ENCODE peak calls at places on chromosomes 7 and 10, in ten cellular contexts. L is heart left ventricle, U is IMR-90, Y is esophagus muscularis mucosa, K is Peyer's patch, V is A549, X is ovary, P is breast epithelium, W is tibial nerve, A is GM12878. E is an unnamed sample. For H3K9me3, the result is how much of the 10 kb centered on the place peaks cover.

GRCh38 chr7:55534916-55535636 is 37.2 kb downstream of the VOPP1 start:
- DNase-seq in K (no peak), U (no peak), P (no peak), Y (no peak), W (no peak), L (no peak), X (no peak), V (no peak), A (no peak), E (no peak)

GRCh38 chr7:85070967-85071628 is 115.8 kb downstream of the SEMA3D start:
- DNase-seq in W (no peak), U (peak), X (no peak), A (no peak), P (no peak), K (no peak), V (no peak), L (no peak), Y (no peak), E (no peak)

GRCh38 chr7:100586266-100587025 is at the start of gene FBXO24:
- DNase-seq in P (peak), K (peak), V (peak), W (peak), A (peak), U (peak), L (peak), X (peak), Y (peak), E (peak)

GRCh38 chr7:130887182-130888016 is 153.4 kb upstream of the KLF14 start:
- DNase-seq in X (no peak), V (peak), K (no peak), Y (no peak), L (no peak), P (no peak), U (peak), W (no peak), A (no peak), E (no peak)

GRCh38 chr7:140604760-140605159 is 35.9 kb downstream of the DENND2A start:
- DNase-seq in X (no peak), U (peak), V (peak), Y (no peak), L (no peak), K (no peak), W (no peak), A (no peak), P (no peak), E (no peak)

GRCh38 chr10:71077143-71077581 is 135.2 kb upstream of the UNC5B start:
- DNase-seq in Y (peak), X (no peak), K (peak), L (peak), V (no peak), A (no peak), W (no peak), P (peak), U (no peak), E (peak)

GRCh38 chr7:106165328-106165727 is 53.2 kb upstream of the SYPL1 start:
- DNase-seq in V (no peak), P (no peak), A (no peak), L (no peak), K (no peak), U (peak), Y (no peak), X (no peak), W (no peak), E (no peak)

GRCh38 chr7:2966466-2967078 is 77.1 kb downstream of the CARD11 start:
- DNase-seq in Y (no peak), U (no peak), K (peak), P (peak), W (no peak), V (no peak), L (no peak), A (no peak), X (no peak), E (no peak)

GRCh38 chr7:100801833-100802568 is 25.3 kb downstream of the EPHB4 start:
- DNase-seq in P (peak), K (peak), X (peak), L (no peak), W (no peak), Y (no peak), V (peak), U (peak), A (no peak), E (peak)

GRCh38 chr7:122675621-122676020 is 23.3 kb downstream of the RNF133 start:
- DNase-seq in A (no peak), L (no peak), X (no peak), W (no peak), V (no peak), U (no peak), P (no peak), K (no peak), Y (no peak), E (no peak)

GRCh38 chr7:138658889-138659288 is 42.3 kb downstream of the SVOPL start:
- DNase-seq in V (no peak), W (no peak), K (no peak), P (no peak), L (no peak), U (no peak), Y (no peak), A (no peak), X (no peak), E (no peak)

GRCh38 chr7:117385340-117386124 is 41.8 kb downstream of the ASZ1 start:
- DNase-seq in L (no peak), W (no peak), V (peak), X (no peak), Y (no peak), A (no peak), P (no peak), U (peak), K (no peak), E (no peak)
- TF ChIP-seq CTCF in L (peak), W (peak), V (peak), X (no peak), Y (no peak), A (peak), P (no peak), U (peak), K (peak), E (peak)

DNA sequence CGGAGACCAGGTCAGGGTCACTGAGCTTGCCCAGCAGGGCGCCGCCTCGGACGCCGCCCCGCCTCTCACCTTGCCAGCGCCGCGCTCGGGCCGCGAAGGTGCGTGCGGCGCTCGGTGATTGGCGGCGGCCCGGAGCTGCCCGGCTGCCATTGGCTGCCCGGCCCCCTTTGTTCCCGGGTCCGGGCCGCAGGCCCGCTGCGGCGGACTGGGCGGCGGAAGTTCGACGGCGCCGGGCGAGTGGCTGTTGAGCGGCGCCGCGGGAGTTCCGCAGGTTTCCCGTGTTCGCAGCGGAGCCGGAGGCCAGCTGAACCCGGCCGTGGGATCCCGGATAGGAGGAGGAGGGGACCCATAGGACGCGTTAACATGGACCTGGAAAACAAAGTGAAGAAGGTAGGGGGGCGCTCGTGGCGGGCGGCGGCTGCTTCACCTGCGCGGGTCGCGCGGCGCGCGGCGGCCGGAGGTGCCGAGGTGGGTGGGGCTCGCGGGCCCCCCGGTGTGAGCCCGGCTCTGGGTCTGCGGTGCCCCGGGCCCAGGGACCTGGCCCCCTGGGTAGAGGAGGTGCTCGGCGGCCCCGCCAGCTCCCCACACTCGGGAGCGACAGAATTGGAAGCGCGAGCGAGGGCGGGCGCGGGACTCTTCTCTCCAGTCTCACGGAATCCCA is at the start of gene TES:
- DNase-seq in P (peak), U (peak), A (no peak), Y (no peak), V (peak), K (peak), W (no peak), L (peak), X (peak), E (peak)
- TF ChIP-seq POLR2A in P (peak), U (peak), A (peak), Y (peak), V (peak), K (peak), W (no peak), L (peak), X (no peak), E (peak)

GRCh38 chr7:255721-256361 is 34.1 kb upstream of the FOXL3 start:
- DNase-seq in U (no peak), Y (no peak), V (no peak), A (no peak), L (no peak), W (no peak), P (no peak), K (no peak), X (no peak), E (no peak)
- H3K9me3 ChIP-seq in U (under half), Y (under half), V (under half), A (under half), L (under half), W (under half), P (under half), K (under half), X (under half), E (under half)

GRCh38 chr10:35423505-35424306 is 87.4 kb downstream of the CCNY start:
- DNase-seq in Y (no peak), K (no peak), V (no peak), U (peak), W (no peak), X (no peak), L (no peak), P (no peak), A (no peak), E (no peak)
- TF ChIP-seq CTCF in Y (no peak), K (no peak), V (no peak), U (peak), W (no peak), X (no peak), L (no peak), P (no peak), A (no peak), E (no peak)

GRCh38 chr10:98224509-98224908 is 43.5 kb downstream of the LOXL4 start:
- DNase-seq in L (no peak), K (no peak), Y (no peak), X (no peak), W (no peak), P (no peak), U (peak), A (no peak), V (no peak), E (no peak)

GRCh38 chr10:98226508-98227144 is 41.4 kb downstream of the LOXL4 start:
- DNase-seq in Y (no peak), X (no peak), K (no peak), W (no peak), P (no peak), U (no peak), V (no peak), A (no peak), L (no peak), E (no peak)

GRCh38 chr10:98223874-98224273 is 44.1 kb downstream of the LOXL4 start:
- DNase-seq in A (no peak), W (no peak), V (no peak), U (no peak), Y (no peak), P (no peak), L (no peak), X (no peak), K (no peak), E (no peak)

DNA sequence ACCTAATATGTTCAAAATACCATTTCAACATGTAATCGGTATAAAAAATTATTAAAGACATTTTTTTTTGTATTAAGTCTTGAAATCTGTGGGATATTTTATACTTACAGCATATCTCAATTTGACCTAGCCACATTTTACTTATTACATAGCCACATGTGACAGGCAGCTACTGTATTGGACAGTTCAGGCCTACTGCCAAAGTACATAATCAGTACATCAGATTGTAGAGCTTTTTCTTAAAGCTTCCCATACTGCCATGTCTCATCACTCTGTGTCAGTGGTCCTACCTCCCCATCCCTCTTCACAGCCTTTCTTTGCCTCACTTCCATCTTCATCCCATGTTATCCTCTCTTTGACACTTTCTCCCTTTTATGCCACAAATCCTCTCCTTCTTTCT is 43.0 kb downstream of the LOXL4 start:
- DNase-seq in A (no peak), L (no peak), K (no peak), V (no peak), X (no peak), Y (no peak), W (no peak), U (peak), P (no peak), E (no peak)
- TF ChIP-seq POLR2A in A (no peak), L (no peak), K (no peak), V (no peak), X (no peak), Y (no peak), W (no peak), U (no peak), P (no peak), E (no peak)

E was measured in prostate gland.